ENCODE peak calls at places on chromosomes 13 and 19, in five cellular contexts. One of them, this sample, is unnamed.

GRCh38 chr13:76489299-76489698 is 396.9 kb downstream of the KCTD12 start:
- DNase-seq in K562: no peak
- DNase-seq in HepG2: no peak
- DNase-seq in endothelial cell of umbilical vein: peak
- DNase-seq in GM12878: no peak
- DNase-seq in this sample: no peak

GRCh38 chr19:44525721-44526430 is 3.6 kb downstream of the CEACAM20 start:
- DNase-seq in endothelial cell of umbilical vein: no peak
- DNase-seq in HepG2: no peak
- DNase-seq in K562: no peak
- DNase-seq in GM12878: no peak
- DNase-seq in this sample: no peak

GRCh38 chr13:49298903-49299605 is 51.3 kb downstream of the CDADC1 start:
- DNase-seq in GM12878: no peak
- DNase-seq in endothelial cell of umbilical vein: no peak
- DNase-seq in K562: no peak
- DNase-seq in HepG2: peak
- DNase-seq in this sample: no peak

GRCh38 chr19:49188626-49189200 is 31.1 kb downstream of the TRPM4 start:
- DNase-seq in K562: peak
- DNase-seq in GM12878: no peak
- DNase-seq in endothelial cell of umbilical vein: no peak
- DNase-seq in HepG2: no peak
- DNase-seq in this sample: no peak

GRCh38 chr13:98474292-98474691 is 102.6 kb downstream of the STK24 start:
- DNase-seq in GM12878: no peak
- DNase-seq in endothelial cell of umbilical vein: no peak
- DNase-seq in K562: no peak
- DNase-seq in HepG2: no peak
- DNase-seq in this sample: no peak

GRCh38 chr13:99652901-99653300 is 151.6 kb downstream of the TM9SF2 start:
- DNase-seq in endothelial cell of umbilical vein: no peak
- DNase-seq in HepG2: no peak
- DNase-seq in K562: no peak
- DNase-seq in GM12878: no peak
- DNase-seq in this sample: no peak

GRCh38 chr13:113976711-113977684 is 3.1 kb upstream of the C13orf46 start:
- DNase-seq in HepG2: no peak
- DNase-seq in K562: no peak
- DNase-seq in GM12878: no peak
- DNase-seq in endothelial cell of umbilical vein: no peak
- DNase-seq in this sample: peak

GRCh38 chr19:16825312-16826168 is 3.7 kb upstream of the SIN3B start:
- DNase-seq in HepG2: no peak
- DNase-seq in GM12878: no peak
- DNase-seq in K562: no peak
- DNase-seq in endothelial cell of umbilical vein: peak
- DNase-seq in this sample: no peak

GRCh38 chr13:48942131-48942530 is 33.6 kb upstream of the FNDC3A start:
- DNase-seq in K562: no peak
- DNase-seq in HepG2: no peak
- DNase-seq in GM12878: no peak
- DNase-seq in endothelial cell of umbilical vein: peak
- DNase-seq in this sample: no peak

GRCh38 chr19:16895467-16896097 is 6.8 kb downstream of the F2RL3 start:
- DNase-seq in K562: no peak
- DNase-seq in endothelial cell of umbilical vein: no peak
- DNase-seq in HepG2: no peak
- DNase-seq in GM12878: no peak
- DNase-seq in this sample: no peak

GRCh38 chr19:24062222-24062621 is 24.8 kb upstream of the ZNF254 start:
- DNase-seq in K562: no peak
- DNase-seq in GM12878: no peak
- DNase-seq in endothelial cell of umbilical vein: no peak
- DNase-seq in HepG2: no peak
- DNase-seq in this sample: no peak

GRCh38 chr19:7905298-7905697 is 1.6 kb downstream of the MAP2K7 start:
- DNase-seq in endothelial cell of umbilical vein: no peak
- DNase-seq in K562: no peak
- DNase-seq in HepG2: no peak
- DNase-seq in GM12878: no peak
- DNase-seq in this sample: no peak

GRCh38 chr13:21075303-21076264 is 14.2 kb upstream of the LATS2 start:
- DNase-seq in endothelial cell of umbilical vein: peak
- DNase-seq in K562: no peak
- DNase-seq in HepG2: no peak
- DNase-seq in GM12878: no peak
- DNase-seq in this sample: no peak

GRCh38 chr13:100063906-100064305 is 25.0 kb upstream of the PCCA start:
- DNase-seq in K562: no peak
- DNase-seq in HepG2: no peak
- DNase-seq in endothelial cell of umbilical vein: no peak
- DNase-seq in GM12878: no peak
- DNase-seq in this sample: no peak

GRCh38 chr19:10961073-10961762 is 388 bp downstream of the SMARCA4 start:
- DNase-seq in K562: peak
- DNase-seq in HepG2: no peak
- DNase-seq in endothelial cell of umbilical vein: no peak
- DNase-seq in GM12878: no peak
- DNase-seq in this sample: no peak

GRCh38 chr19:13020002-13020414 is 24.7 kb downstream of the NFIX start:
- DNase-seq in HepG2: no peak
- DNase-seq in K562: no peak
- DNase-seq in endothelial cell of umbilical vein: peak
- DNase-seq in GM12878: no peak
- DNase-seq in this sample: no peak

GRCh38 chr19:48094843-48095203 is 15.8 kb downstream of the PLA2G4C start:
- DNase-seq in GM12878: no peak
- DNase-seq in endothelial cell of umbilical vein: no peak
- DNase-seq in K562: no peak
- DNase-seq in HepG2: no peak
- DNase-seq in this sample: no peak
- H3K27ac ChIP-seq in GM12878: no peak
- H3K27ac ChIP-seq in endothelial cell of umbilical vein: no peak
- H3K27ac ChIP-seq in K562: no peak
- H3K27ac ChIP-seq in HepG2: no peak
- H3K27ac ChIP-seq in this sample: no peak

GRCh38 chr13:72527333-72527732 is 200.1 kb downstream of the MZT1 start:
- DNase-seq in K562: no peak
- DNase-seq in HepG2: peak
- DNase-seq in endothelial cell of umbilical vein: no peak
- DNase-seq in GM12878: no peak
- DNase-seq in this sample: no peak

GRCh38 chr13:72535076-72535475 is 192.4 kb downstream of the MZT1 start:
- DNase-seq in HepG2: no peak
- DNase-seq in GM12878: no peak
- DNase-seq in endothelial cell of umbilical vein: no peak
- DNase-seq in K562: no peak
- DNase-seq in this sample: no peak

GRCh38 chr13:72530471-72530870 is 197.0 kb downstream of the MZT1 start:
- DNase-seq in HepG2: no peak
- DNase-seq in endothelial cell of umbilical vein: no peak
- DNase-seq in GM12878: no peak
- DNase-seq in K562: no peak
- DNase-seq in this sample: no peak
- TF ChIP-seq MAX in HepG2: no peak
- TF ChIP-seq MAX in endothelial cell of umbilical vein: no peak
- TF ChIP-seq MAX in GM12878: no peak
- TF ChIP-seq MAX in K562: no peak
- TF ChIP-seq MAX in this sample: no peak

GRCh38 chr19:50753879-50754278 is 16.4 kb upstream of the GPR32 start:
- DNase-seq in K562: no peak
- DNase-seq in HepG2: no peak
- DNase-seq in endothelial cell of umbilical vein: no peak
- DNase-seq in GM12878: no peak
- DNase-seq in this sample: no peak

GRCh38 chr19:50745221-50745620 is 22.1 kb downstream of the CLEC11A start:
- DNase-seq in endothelial cell of umbilical vein: no peak
- DNase-seq in GM12878: no peak
- DNase-seq in K562: no peak
- DNase-seq in HepG2: no peak
- DNase-seq in this sample: no peak

GRCh38 chr19:50749490-50749889 is 20.8 kb upstream of the GPR32 start:
- DNase-seq in HepG2: no peak
- DNase-seq in GM12878: no peak
- DNase-seq in endothelial cell of umbilical vein: no peak
- DNase-seq in K562: no peak
- DNase-seq in this sample: no peak

GRCh38 chr19:50750010-50750409 is 20.3 kb upstream of the GPR32 start:
- DNase-seq in GM12878: no peak
- DNase-seq in endothelial cell of umbilical vein: no peak
- DNase-seq in HepG2: no peak
- DNase-seq in K562: no peak
- DNase-seq in this sample: no peak
- TF ChIP-seq MYC in GM12878: no peak
- TF ChIP-seq MYC in endothelial cell of umbilical vein: no peak
- TF ChIP-seq MYC in HepG2: no peak
- TF ChIP-seq MYC in K562: no peak
- TF ChIP-seq MYC in this sample: no peak

DNA sequence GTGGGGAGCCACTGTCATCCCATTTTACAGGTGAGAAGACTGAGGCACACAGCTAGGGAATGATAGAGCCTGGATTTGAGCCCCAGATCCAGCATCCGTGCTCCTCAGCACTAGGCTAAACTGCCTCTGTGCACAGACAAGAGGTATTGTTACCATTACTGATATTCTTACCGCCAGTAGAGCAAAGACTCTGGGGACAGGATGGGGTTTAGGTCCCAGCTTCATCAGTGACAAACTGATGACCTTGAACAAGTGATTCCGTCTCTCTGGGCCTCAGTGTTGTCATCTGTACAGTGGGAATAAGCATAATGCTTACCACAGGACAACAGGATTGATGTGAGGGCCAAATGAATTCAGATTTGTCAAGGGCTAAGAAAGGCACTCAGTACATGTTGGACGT is 16.5 kb downstream of the AXL start:
- DNase-seq in endothelial cell of umbilical vein: no peak
- DNase-seq in K562: no peak
- DNase-seq in HepG2: no peak
- DNase-seq in GM12878: no peak
- DNase-seq in this sample: no peak
- H3K27ac ChIP-seq in endothelial cell of umbilical vein: no peak
- H3K27ac ChIP-seq in K562: no peak
- H3K27ac ChIP-seq in HepG2: no peak
- H3K27ac ChIP-seq in GM12878: no peak
- H3K27ac ChIP-seq in this sample: no peak

GRCh38 chr19:4098493-4098892 is 25.4 kb downstream of the MAP2K2 start:
- DNase-seq in K562: no peak
- DNase-seq in GM12878: no peak
- DNase-seq in HepG2: no peak
- DNase-seq in endothelial cell of umbilical vein: no peak
- DNase-seq in this sample: no peak
- TF ChIP-seq MAX in K562: no peak
- TF ChIP-seq MAX in GM12878: no peak
- TF ChIP-seq MAX in HepG2: no peak
- TF ChIP-seq MAX in endothelial cell of umbilical vein: no peak
- TF ChIP-seq MAX in this sample: no peak

DNA sequence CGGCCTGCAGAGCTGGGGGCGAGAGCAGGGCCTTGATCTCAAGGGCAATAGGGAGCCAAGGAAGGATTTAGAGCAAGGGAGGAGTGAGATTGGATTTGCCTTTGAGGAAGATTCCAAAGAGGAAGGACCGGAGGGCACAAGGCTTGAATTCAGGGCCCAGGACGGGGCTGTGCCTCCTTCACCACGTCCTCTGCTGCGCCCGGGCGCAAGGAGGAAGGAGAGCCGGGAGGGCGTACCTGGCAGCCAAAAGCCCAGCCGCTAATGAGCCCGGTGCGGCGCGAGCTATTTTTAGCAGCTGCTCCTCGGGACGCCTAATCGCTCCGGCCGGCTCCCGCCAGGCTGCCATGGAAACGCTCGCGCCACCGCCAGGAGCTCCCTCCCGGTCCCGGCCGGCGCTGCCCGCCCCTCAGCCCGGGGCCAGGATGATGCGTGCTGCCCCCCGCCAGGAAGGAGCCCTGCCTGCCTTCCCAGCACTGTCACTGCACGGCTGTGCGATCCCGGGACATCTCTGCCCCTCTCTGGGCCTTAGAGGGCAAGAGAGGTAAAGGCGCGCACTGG is 31.3 kb downstream of the TINCR start:
- DNase-seq in GM12878: no peak
- DNase-seq in K562: peak
- DNase-seq in HepG2: no peak
- DNase-seq in endothelial cell of umbilical vein: no peak
- DNase-seq in this sample: peak
- TF ChIP-seq MYC in GM12878: no peak
- TF ChIP-seq MYC in K562: no peak
- TF ChIP-seq MYC in HepG2: no peak
- TF ChIP-seq MYC in endothelial cell of umbilical vein: no peak
- TF ChIP-seq MYC in this sample: no peak

DNA sequence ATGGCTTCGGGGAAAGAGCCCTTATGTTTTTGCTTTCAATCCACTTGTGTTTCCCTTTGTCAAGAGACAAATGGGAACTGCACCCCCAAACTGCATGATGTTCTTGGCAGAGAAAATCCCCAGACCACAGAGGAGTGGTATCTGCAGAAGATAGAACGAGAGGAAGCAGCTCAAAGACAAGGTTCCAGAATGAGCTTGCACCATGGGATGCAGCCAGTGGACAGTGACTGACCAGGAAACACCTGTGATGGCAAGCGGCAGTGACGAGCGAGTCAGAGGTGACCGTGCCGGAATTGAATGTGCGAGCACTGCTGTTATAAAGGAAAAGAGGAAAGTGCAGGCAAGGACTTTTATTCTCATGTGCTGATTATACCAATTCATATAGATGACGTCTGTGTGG is 46.3 kb downstream of the IRS2 start:
- DNase-seq in GM12878: no peak
- DNase-seq in endothelial cell of umbilical vein: no peak
- DNase-seq in HepG2: no peak
- DNase-seq in K562: no peak
- DNase-seq in this sample: no peak
- H3K27ac ChIP-seq in GM12878: no peak
- H3K27ac ChIP-seq in endothelial cell of umbilical vein: no peak
- H3K27ac ChIP-seq in HepG2: no peak
- H3K27ac ChIP-seq in K562: no peak
- H3K27ac ChIP-seq in this sample: no peak